ENCODE peak calls at places on chromosomes 5 and 9, in five cellular contexts. N is BJ, Z is GM13976, L is LNCaP clone FGC, Y is GM06990. S is an unnamed sample.
A peak's percentile ranks its signal among the peaks of the same experiment; 100 is the strongest.

GRCh38 chr5:147558826-147559225 is 49.0 kb upstream of the DPYSL3 start:
- DNase-seq in Z (peak; percentile 29), Y (no peak), N (no peak), L (no peak), S (no peak)

GRCh38 chr5:321233-321725 is at the start of gene AHRR:
- DNase-seq in L (no peak), N (no peak), Z (peak; percentile 92), Y (peak; percentile 79), S (peak; percentile 56)

GRCh38 chr5:146048994-146049703 is 56.2 kb downstream of the PLAC8L1 start:
- DNase-seq in Y (no peak), N (peak; percentile 10), Z (peak; percentile 51), L (peak; percentile 25), S (peak; percentile 64)

GRCh38 chr9:121738969-121739368 is 87.5 kb downstream of the DAB2IP start:
- DNase-seq in Y (no peak), L (peak; percentile 69), Z (no peak), N (no peak), S (no peak)

GRCh38 chr5:32449216-32449721 is 4.7 kb upstream of the ZFR start:
- DNase-seq in Z (no peak), L (no peak), N (no peak), Y (no peak), S (no peak)

GRCh38 chr9:16315720-16316119 is 554.8 kb downstream of the BNC2 start:
- DNase-seq in L (no peak), N (no peak), Z (no peak), Y (no peak), S (no peak)

GRCh38 chr5:180222056-180222455 is 13.0 kb upstream of the RASGEF1C start:
- DNase-seq in L (no peak), Y (no peak), N (no peak), Z (no peak), S (no peak)

GRCh38 chr5:55535199-55535905 is 588 bp upstream of the PLPP1 start:
- DNase-seq in L (no peak), Y (no peak), N (no peak), Z (no peak), S (no peak)

GRCh38 chr9:131697097-131697496 is 42.8 kb downstream of the RAPGEF1 start:
- DNase-seq in Z (no peak), L (no peak), Y (no peak), N (no peak), S (no peak)
- TF ChIP-seq CTCF in Z (no peak), L (no peak), Y (no peak), N (no peak), S (no peak)

GRCh38 chr9:94096819-94097577 is 12.7 kb downstream of the PTPDC1 start:
- DNase-seq in N (no peak), Z (no peak), Y (no peak), L (no peak), S (no peak)

GRCh38 chr9:94100152-94100879 is 16.1 kb downstream of the PTPDC1 start:
- DNase-seq in L (no peak), Z (no peak), Y (no peak), N (no peak), S (no peak)

GRCh38 chr9:94101169-94101853 is 17.0 kb downstream of the PTPDC1 start:
- DNase-seq in N (no peak), Y (no peak), Z (no peak), L (no peak), S (no peak)

GRCh38 chr9:94097788-94098413 is 13.6 kb downstream of the PTPDC1 start:
- DNase-seq in N (peak; percentile 40), L (no peak), Z (no peak), Y (no peak), S (no peak)
- TF ChIP-seq CTCF in N (no peak), L (no peak), Z (no peak), Y (no peak), S (no peak)

GRCh38 chr5:139670369-139671095 is 22.4 kb downstream of the CXXC5 start:
- DNase-seq in Y (peak; percentile 85), Z (peak; percentile 78), N (no peak), L (no peak), S (no peak)
- TF ChIP-seq CTCF in Y (peak; percentile 51), Z (peak; percentile 47), N (peak; percentile 11), L (peak; percentile 32), S (no peak)

DNA sequence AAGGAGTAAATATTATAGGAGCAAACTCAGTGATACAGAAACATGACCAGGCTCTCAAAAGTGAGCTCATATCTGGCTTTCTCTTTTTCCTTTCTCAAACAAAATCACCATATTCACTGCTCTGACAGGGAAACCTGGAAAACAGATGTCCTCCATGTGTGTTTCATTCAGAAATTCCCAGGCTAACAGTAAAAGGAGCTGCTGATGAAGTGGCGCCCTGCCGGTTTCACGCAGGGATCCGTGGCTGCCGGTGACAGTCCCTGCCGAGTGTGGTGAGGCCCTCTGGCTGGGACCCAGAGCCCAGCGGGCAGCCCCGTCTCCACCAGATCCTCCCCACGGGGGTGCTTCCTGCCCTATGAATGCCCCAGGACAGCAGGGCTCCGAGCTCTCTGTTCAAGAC is 208.1 kb downstream of the GNA14 start:
- DNase-seq in Z (no peak), L (no peak), N (peak; percentile 42), Y (no peak), S (no peak)
- TF ChIP-seq CTCF in Z (no peak), L (no peak), N (no peak), Y (no peak), S (no peak)

DNA sequence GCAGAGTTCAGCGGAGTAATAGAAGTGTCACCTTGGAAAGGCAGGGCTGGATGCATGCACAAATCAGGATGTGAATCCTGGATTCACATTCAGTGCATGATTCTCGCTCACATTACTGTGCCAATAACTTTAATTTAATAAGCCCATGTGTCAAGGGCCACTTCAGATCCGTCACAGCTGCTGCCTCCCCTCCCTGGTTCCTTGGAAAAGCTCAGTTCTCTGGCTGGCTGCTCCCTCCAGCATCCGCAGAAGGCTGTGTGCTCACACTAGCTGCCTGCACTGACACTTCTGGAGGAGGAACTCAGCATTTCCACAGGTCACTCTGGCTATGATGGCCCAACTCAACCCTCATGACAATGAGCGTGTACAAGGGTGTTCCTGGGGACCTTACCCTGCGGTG is 256.7 kb upstream of the ADAMTS16 start:
- DNase-seq in Y (no peak), L (no peak), N (no peak), Z (no peak), S (no peak)
- TF ChIP-seq CTCF in Y (no peak), L (no peak), N (no peak), Z (no peak), S (no peak)

S was measured in neural crest cell.